ENCODE peak calls at places on chromosomes 11 and 22, in eight cellular contexts. W, H, N, V, B, G, D and K are unnamed samples.

GRCh38 chr22:33315954-33316353 is 257.8 kb upstream of the SYN3 start:
- DNase-seq in W (no peak), D (no peak), G (no peak), N (no peak), H (no peak), V (peak), B (no peak), K (no peak)

GRCh38 chr11:114061053-114062049 is 1.8 kb downstream of the ZBTB16 start:
- DNase-seq in H (peak), D (peak), W (no peak), B (peak), V (no peak), G (no peak), N (no peak), K (peak)

GRCh38 chr11:27497284-27497866 is 9.2 kb downstream of the LIN7C start:
- DNase-seq in B (peak), G (no peak), N (peak), D (peak), V (peak), W (peak), H (no peak), K (peak)

GRCh38 chr11:2273771-2274170 is 3.4 kb upstream of the ASCL2 start:
- DNase-seq in H (no peak), V (no peak), D (no peak), W (no peak), B (no peak), G (no peak), N (peak), K (no peak)

GRCh38 chr11:103228807-103229206 is 119.6 kb downstream of the DYNC2H1 start:
- DNase-seq in B (no peak), H (peak), W (no peak), D (no peak), G (no peak), V (no peak), N (no peak), K (no peak)

GRCh38 chr22:38239101-38239761 is 33.6 kb downstream of the TMEM184B start:
- DNase-seq in H (no peak), D (no peak), G (no peak), N (peak), B (no peak), W (no peak), V (no peak), K (peak)

GRCh38 chr22:24981656-24982055 is 29.1 kb downstream of the KIAA1671 start:
- DNase-seq in H (no peak), D (no peak), N (no peak), V (no peak), G (no peak), B (no peak), W (no peak), K (no peak)

GRCh38 chr11:64092119-64092760 is 56.5 kb downstream of the FLRT1 start:
- DNase-seq in V (no peak), H (no peak), G (no peak), D (no peak), N (no peak), W (no peak), B (no peak), K (no peak)

GRCh38 chr11:20249313-20249873 is 89.1 kb upstream of the DBX1 start:
- DNase-seq in V (no peak), B (no peak), H (no peak), G (no peak), W (no peak), N (no peak), D (no peak), K (peak)

GRCh38 chr11:71472357-71472885 is 19.4 kb downstream of the NADSYN1 start:
- DNase-seq in D (no peak), W (no peak), N (no peak), H (no peak), B (no peak), V (no peak), G (no peak), K (no peak)

GRCh38 chr11:116073854-116074837 is 569.9 kb upstream of the CADM1 start:
- DNase-seq in D (no peak), N (no peak), H (peak), V (no peak), W (no peak), B (no peak), G (no peak), K (peak)

GRCh38 chr22:25970348-25970995 is 198.8 kb upstream of the SEZ6L start:
- DNase-seq in D (no peak), W (peak), V (no peak), G (no peak), H (peak), N (no peak), B (peak), K (peak)

GRCh38 chr22:45632791-45633515 is 38.7 kb upstream of the ATXN10 start:
- DNase-seq in V (no peak), D (no peak), N (no peak), G (no peak), H (peak), W (no peak), B (peak), K (no peak)

GRCh38 chr11:66631883-66632282 is 6.6 kb upstream of the RBM4 start:
- DNase-seq in W (no peak), N (no peak), V (no peak), D (no peak), G (no peak), B (no peak), H (no peak), K (no peak)

GRCh38 chr11:76157891-76158290 is 48.4 kb downstream of the WNT11 start:
- DNase-seq in N (no peak), B (no peak), V (no peak), H (no peak), D (peak), W (no peak), G (no peak), K (no peak)

GRCh38 chr11:2444301-2445106 is at the start of the genes KCNQ1 and TRPM5:
- DNase-seq in N (peak), V (peak), W (peak), G (peak), H (peak), B (peak), D (peak), K (peak)

GRCh38 chr11:16764888-16765287 is 26.4 kb downstream of the C11orf58 start:
- DNase-seq in V (no peak), D (no peak), N (no peak), H (no peak), B (no peak), W (no peak), G (no peak), K (no peak)

GRCh38 chr11:65150513-65151271 is 16.4 kb upstream of the SYVN1 start:
- DNase-seq in B (no peak), V (no peak), N (peak), G (peak), W (no peak), D (peak), H (no peak), K (peak)

GRCh38 chr11:112785104-112785503 is 176.1 kb upstream of the NCAM1 start:
- DNase-seq in N (no peak), W (no peak), G (no peak), B (no peak), V (no peak), H (no peak), D (no peak), K (no peak)

GRCh38 chr11:115409691-115410220 is 94.5 kb downstream of the CADM1 start:
- DNase-seq in N (no peak), G (no peak), D (peak), W (no peak), V (no peak), H (peak), B (peak), K (peak)

GRCh38 chr11:12120031-12121008 is 9.9 kb downstream of the MICAL2 start:
- DNase-seq in G (no peak), B (no peak), D (no peak), H (peak), N (no peak), V (no peak), W (no peak), K (no peak)

GRCh38 chr22:37848587-37849088 is 581 bp upstream of the EIF3L start:
- DNase-seq in G (peak), W (no peak), H (peak), N (peak), D (peak), V (peak), B (peak), K (no peak)

GRCh38 chr22:41184679-41185078 is 20.4 kb upstream of the L3MBTL2 start:
- DNase-seq in D (no peak), V (no peak), N (no peak), G (no peak), W (no peak), B (peak), H (no peak), K (no peak)

GRCh38 chr11:106391771-106392412 is 314.4 kb downstream of the AASDHPPT start:
- DNase-seq in H (no peak), B (no peak), G (no peak), W (no peak), D (no peak), V (no peak), N (peak), K (no peak)

GRCh38 chr11:68009391-68010000 is 631 bp upstream of the ALDH3B1 start:
- DNase-seq in V (peak), B (peak), N (peak), W (peak), H (no peak), G (no peak), D (no peak), K (no peak)

GRCh38 chr11:102983491-102983890 is 28.0 kb upstream of the MMP13 start:
- DNase-seq in V (no peak), D (no peak), W (no peak), B (no peak), N (no peak), G (no peak), H (no peak), K (no peak)

GRCh38 chr11:74971424-74971823 is 17.3 kb upstream of the NEU3 start:
- DNase-seq in H (no peak), W (no peak), N (no peak), D (no peak), V (no peak), B (no peak), G (no peak), K (no peak)

GRCh38 chr11:20584093-20584774 is 15.2 kb upstream of the SLC6A5 start:
- DNase-seq in H (no peak), V (no peak), W (no peak), N (no peak), G (no peak), D (no peak), B (no peak), K (no peak)

GRCh38 chr11:32713496-32713895 is 81.0 kb downstream of the CCDC73 start:
- DNase-seq in W (no peak), V (peak), B (peak), G (peak), N (peak), H (peak), D (no peak), K (peak)
- TF ChIP-seq CTCF in W (peak), V (peak), B (peak), G (peak), N (peak), H (peak), D (peak), K (peak)

GRCh38 chr11:35682230-35683195 is 19.9 kb downstream of the TRIM44 start:
- DNase-seq in D (peak), B (peak), G (no peak), N (no peak), H (peak), W (no peak), V (no peak), K (peak)
- H3K27ac ChIP-seq in D (peak), B (no peak), G (no peak), N (no peak), H (peak), W (no peak), V (no peak), K (peak)

GRCh38 chr11:124398924-124399323 is at the start of gene OR8B3:
- DNase-seq in V (no peak), H (no peak), G (no peak), B (no peak), W (no peak), N (no peak), D (no peak), K (no peak)

GRCh38 chr11:124394408-124394807 is 4.4 kb downstream of the OR8B3 start:
- DNase-seq in H (no peak), N (peak), D (no peak), B (no peak), V (no peak), G (no peak), W (no peak), K (no peak)
- TF ChIP-seq EZH2phosphoT487 in H (no peak), N (no peak), D (no peak), B (no peak), V (no peak), G (no peak), W (no peak), K (no peak)

GRCh38 chr11:128719556-128719824 is 25.6 kb downstream of the FLI1 start:
- DNase-seq in N (no peak), H (no peak), V (no peak), G (no peak), B (no peak), D (no peak), W (no peak), K (no peak)

GRCh38 chr11:128717581-128717980 is 23.7 kb downstream of the FLI1 start:
- DNase-seq in B (no peak), V (no peak), G (no peak), W (no peak), N (no peak), H (no peak), D (no peak), K (no peak)

GRCh38 chr11:128716661-128717210 is 22.9 kb downstream of the FLI1 start:
- DNase-seq in V (peak), D (no peak), N (no peak), G (no peak), H (peak), B (peak), W (peak), K (no peak)

GRCh38 chr11:128718064-128718463 is 24.2 kb downstream of the FLI1 start:
- DNase-seq in V (no peak), H (no peak), B (peak), N (no peak), W (no peak), G (no peak), D (no peak), K (no peak)

GRCh38 chr11:128720522-128720985 is 26.7 kb downstream of the FLI1 start:
- DNase-seq in N (no peak), W (peak), H (peak), B (peak), D (no peak), G (no peak), V (peak), K (peak)
- TF ChIP-seq CTCF in N (no peak), W (no peak), H (no peak), B (no peak), D (no peak), G (no peak), V (no peak), K (no peak)

GRCh38 chr22:48577014-48577690 is 1250.5 kb downstream of the BRD1 start:
- DNase-seq in H (peak), B (no peak), D (no peak), G (no peak), W (no peak), V (no peak), N (no peak), K (peak)

GRCh38 chr22:48579035-48579914 is 1248.4 kb downstream of the BRD1 start:
- DNase-seq in D (no peak), W (no peak), N (no peak), G (no peak), V (no peak), B (no peak), H (peak), K (peak)

GRCh38 chr22:48576333-48577013 is 1251.2 kb downstream of the BRD1 start:
- DNase-seq in G (no peak), W (no peak), D (peak), V (no peak), N (no peak), H (peak), B (peak), K (peak)

GRCh38 chr22:48578138-48579034 is 1249.3 kb downstream of the BRD1 start:
- DNase-seq in G (no peak), H (no peak), W (no peak), N (no peak), V (no peak), D (no peak), B (no peak), K (no peak)

DNA sequence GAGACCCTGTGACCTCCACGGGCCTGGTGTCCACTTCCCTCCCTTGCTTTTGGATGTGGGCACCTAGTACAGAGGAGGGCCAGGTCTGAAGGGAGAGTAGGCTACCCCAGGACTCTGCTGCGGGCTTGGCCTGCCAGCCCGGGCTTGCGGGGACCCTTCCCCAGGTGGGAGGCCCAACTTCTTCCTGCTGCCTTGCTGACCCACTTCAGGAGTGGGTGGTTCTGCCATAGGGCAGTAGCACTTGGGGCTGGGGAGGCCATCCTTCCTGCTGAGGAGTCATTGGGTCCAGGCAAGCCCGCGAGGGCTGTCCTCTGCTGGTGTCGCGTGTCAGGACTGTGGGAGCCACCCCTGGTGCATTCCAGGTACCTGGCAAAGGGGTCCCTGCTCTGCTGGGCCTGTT is 1250.0 kb downstream of the BRD1 start:
- DNase-seq in W (no peak), G (no peak), N (no peak), B (no peak), D (no peak), H (no peak), V (no peak), K (no peak)
- H3K27ac ChIP-seq in W (no peak), G (no peak), N (no peak), B (no peak), D (no peak), H (no peak), V (no peak), K (no peak)

GRCh38 chr11:100739636-100740035 is 52.5 kb downstream of the ARHGAP42 start:
- DNase-seq in N (peak), D (no peak), G (peak), H (peak), B (peak), W (no peak), V (no peak), K (peak)
- TF ChIP-seq EZH2phosphoT487 in N (no peak), D (no peak), G (no peak), H (no peak), B (no peak), W (no peak), V (no peak), K (no peak)